ENCODE peak calls at places on chromosomes 13 and 19, in four cellular contexts. Z is K562, N is GM12878, X is HepG2. I is an unnamed sample.

GRCh38 chr13:90107658-90108057 is 1239.8 kb upstream of the MIR17HG start:
- DNase-seq in Z (no peak), N (no peak), X (no peak), I (no peak)

GRCh38 chr19:47021536-47022139 is 2.0 kb downstream of the NPAS1 start:
- DNase-seq in Z (no peak), N (no peak), X (no peak), I (no peak)

GRCh38 chr19:532578-533484 is 1.3 kb downstream of the CDC34 start:
- DNase-seq in Z (peak; percentile 90), N (no peak), X (peak; percentile 60), I (no peak)

GRCh38 chr19:31554360-31554759 is 205.1 kb upstream of the TSHZ3 start:
- DNase-seq in Z (no peak), N (no peak), X (no peak), I (no peak)

GRCh38 chr19:4694211-4694987 is 24.3 kb upstream of the MYDGF start:
- DNase-seq in Z (peak; percentile 34), N (no peak), X (no peak), I (no peak)

GRCh38 chr19:54147676-54148075 is 10.1 kb downstream of the CNOT3 start:
- DNase-seq in Z (no peak), N (no peak), X (no peak), I (no peak)

GRCh38 chr19:39568604-39569003 is 28.6 kb upstream of the EID2 start:
- DNase-seq in Z (no peak), N (no peak), X (peak; percentile 27), I (no peak)

GRCh38 chr13:112967666-112968379 is 1.2 kb upstream of the MCF2L start:
- DNase-seq in Z (no peak), N (no peak), X (no peak), I (no peak)

GRCh38 chr19:46081928-46082727 is 41.3 kb upstream of the IGFL4 start:
- DNase-seq in Z (peak; percentile 36), N (peak; percentile 8), X (peak; percentile 41), I (peak; percentile 55)

GRCh38 chr13:60765700-60766411 is 368.8 kb downstream of the TDRD3 start:
- DNase-seq in Z (no peak), N (no peak), X (peak; percentile 5), I (no peak)

GRCh38 chr19:33998739-33999345 is 173.5 kb upstream of the LSM14A start:
- DNase-seq in Z (no peak), N (no peak), X (no peak), I (no peak)

GRCh38 chr19:10262771-10263170 is 8.1 kb upstream of the ICAM1 start:
- DNase-seq in Z (no peak), N (no peak), X (no peak), I (no peak)

GRCh38 chr19:54029930-54030490 is 33.7 kb downstream of the VSTM1 start:
- DNase-seq in Z (peak; percentile 76), N (no peak), X (peak; percentile 72), I (peak; percentile 68)

GRCh38 chr19:17725422-17726078 is 6.3 kb downstream of the MAP1S start:
- DNase-seq in Z (no peak), N (no peak), X (no peak), I (no peak)

GRCh38 chr19:49857834-49858590 is 7.1 kb downstream of the PTOV1 start:
- DNase-seq in Z (no peak), N (no peak), X (no peak), I (no peak)

GRCh38 chr13:32229443-32229842 is 85.7 kb downstream of the ZAR1L start:
- DNase-seq in Z (no peak), N (no peak), X (no peak), I (no peak)

GRCh38 chr13:70829748-70830147 is 721.5 kb upstream of the KLHL1 start:
- DNase-seq in Z (no peak), N (no peak), X (no peak), I (no peak)

DNA sequence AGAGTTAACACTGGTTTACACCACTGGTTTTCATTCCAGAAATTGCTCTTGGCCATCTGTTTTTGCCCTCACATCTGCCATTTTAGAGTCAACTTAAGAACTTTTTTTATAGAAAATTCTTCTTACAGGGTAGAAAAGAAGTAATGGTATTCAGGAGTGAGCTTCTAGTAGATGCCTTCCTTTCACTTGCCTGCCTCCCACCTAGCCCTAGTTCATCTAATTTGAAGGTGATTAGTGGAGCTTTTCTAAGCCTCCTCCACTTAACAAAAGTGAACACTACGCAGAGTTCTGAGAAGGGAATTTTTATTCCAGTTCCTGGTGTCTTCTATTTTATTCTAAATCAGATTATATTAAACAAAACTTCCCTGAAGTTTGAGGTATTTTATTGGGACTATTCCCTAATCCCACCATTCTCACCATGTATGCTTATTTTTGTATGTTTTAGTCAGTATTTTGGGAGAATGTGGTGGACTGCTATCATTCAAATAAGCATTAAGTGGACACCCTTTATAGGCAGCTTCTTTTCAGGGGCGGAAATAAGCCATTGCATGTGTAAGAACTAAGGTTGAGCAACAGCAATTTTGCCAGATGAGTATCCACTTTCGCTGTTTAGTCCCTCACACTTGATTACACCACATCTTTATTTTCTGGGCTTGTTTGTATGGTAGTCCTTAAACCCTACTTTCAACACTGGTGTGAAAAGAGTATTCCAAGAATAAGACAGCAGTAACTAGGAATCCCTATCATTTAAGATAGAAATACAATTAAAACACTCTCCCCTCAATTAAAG is 156.9 kb downstream of the ENOX1 start:
- DNase-seq in Z (no peak), N (no peak), X (no peak), I (no peak)
- TF ChIP-seq TARDBP in Z (no peak), N (no peak), X (no peak), I (no peak)

GRCh38 chr13:49653478-49653877 is 25.2 kb downstream of the ARL11 start:
- DNase-seq in Z (no peak), N (no peak), X (no peak), I (no peak)
- TF ChIP-seq FOXM1 in Z (no peak), N (no peak), X (no peak), I (no peak)

GRCh38 chr19:2050991-2051770 is at the start of gene MKNK2:
- DNase-seq in Z (peak; percentile 91), N (no peak), X (peak; percentile 64), I (peak; percentile 99)
- TF ChIP-seq TARDBP in Z (no peak), N (no peak), X (no peak), I (no peak)

GRCh38 chr13:106104281-106104901 is 431.1 kb downstream of the EFNB2 start:
- DNase-seq in Z (no peak), N (no peak), X (no peak), I (no peak)
- TF ChIP-seq FOXM1 in Z (no peak), N (no peak), X (no peak), I (no peak)